ENCODE peak calls at places on chromosomes 4 and X, in six cellular contexts. N is IMR-90, A is mesendoderm, P is mesenchymal stem cell, C is neuronal stem cell, E is H9. F is an unnamed sample.

GRCh38 chr4:7134737-7135388 is 57.5 kb upstream of the SORCS2 start:
- DNase-seq in E (no peak), N (peak), P (no peak), C (no peak), A (no peak), F (no peak)

GRCh38 chr4:95367824-95368223 is 180.9 kb downstream of the UNC5C start:
- DNase-seq in E (no peak), P (no peak), C (no peak), A (no peak), N (no peak), F (no peak)

GRCh38 chrX:41634284-41634683 is 54.5 kb upstream of the GPR34 start:
- DNase-seq in P (peak), N (peak), A (peak), C (no peak), E (no peak), F (no peak)

GRCh38 chrX:40573763-40574162 is 7.0 kb upstream of the ATP6AP2 start:
- DNase-seq in A (peak), N (peak), P (peak), C (no peak), E (peak), F (peak)

GRCh38 chrX:153408221-153408721 is 3.0 kb upstream of the ZFP92 start:
- DNase-seq in C (no peak), E (no peak), N (no peak), A (no peak), P (no peak), F (no peak)

GRCh38 chr4:88613417-88613875 is 21.2 kb downstream of the HERC3 start:
- DNase-seq in P (no peak), A (no peak), E (no peak), C (no peak), N (no peak), F (no peak)

GRCh38 chr4:52376107-52376704 is 282.9 kb downstream of the USP46 start:
- DNase-seq in C (peak), E (no peak), A (peak), P (peak), N (peak), F (no peak)

GRCh38 chrX:645024-645376 is 14.4 kb downstream of the SHOX start:
- DNase-seq in A (peak), P (no peak), E (peak), N (no peak), C (no peak), F (no peak)

GRCh38 chrX:40007746-40008705 is 89.7 kb downstream of the BCOR start:
- DNase-seq in C (no peak), P (no peak), N (no peak), A (no peak), E (peak), F (no peak)

GRCh38 chr4:56986952-56987351 is 8.3 kb downstream of the POLR2B start:
- DNase-seq in N (no peak), C (no peak), P (no peak), A (no peak), E (no peak), F (no peak)

GRCh38 chrX:31139966-31140365 is 68.1 kb upstream of the FTHL17 start:
- DNase-seq in C (no peak), N (no peak), A (no peak), E (no peak), P (peak), F (no peak)

GRCh38 chr4:25402521-25402920 is 25.5 kb downstream of the ANAPC4 start:
- DNase-seq in A (no peak), C (no peak), N (peak), E (no peak), P (no peak), F (no peak)

GRCh38 chr4:89797117-89797516 is 39.8 kb downstream of the SNCA start:
- DNase-seq in E (no peak), N (peak), A (no peak), C (no peak), P (peak), F (no peak)

GRCh38 chr4:96649536-96649935 is 809.6 kb downstream of the PDHA2 start:
- DNase-seq in E (no peak), N (no peak), C (no peak), A (no peak), P (peak), F (no peak)

GRCh38 chr4:98261291-98262271 is at the start of gene RAP1GDS1:
- DNase-seq in C (peak), N (peak), E (peak), P (peak), A (peak), F (no peak)

GRCh38 chr4:72326692-72327632 is 242.1 kb downstream of the ADAMTS3 start:
- DNase-seq in N (peak), C (no peak), E (no peak), A (peak), P (peak), F (no peak)

GRCh38 chr4:32455231-32455630 is 1735.1 kb downstream of the PCDH7 start:
- DNase-seq in N (no peak), A (no peak), E (no peak), P (no peak), C (no peak), F (no peak)

GRCh38 chr4:4719446-4719845 is 140.0 kb upstream of the MSX1 start:
- DNase-seq in E (no peak), A (no peak), N (no peak), C (no peak), P (no peak), F (no peak)

GRCh38 chrX:19740744-19741143 is 146.7 kb downstream of the SH3KBP1 start:
- DNase-seq in P (no peak), E (no peak), C (no peak), A (no peak), N (no peak), F (no peak)

GRCh38 chrX:140817943-140818342 is 108.4 kb downstream of the LINC00632 start:
- DNase-seq in A (peak), C (no peak), E (no peak), N (peak), P (peak), F (no peak)

GRCh38 chr4:96916731-96917130 is 1076.8 kb downstream of the PDHA2 start:
- DNase-seq in C (peak), A (peak), P (no peak), E (peak), N (no peak), F (no peak)

GRCh38 chr4:108536577-108536976 is 83.8 kb upstream of the RPL34 start:
- DNase-seq in C (no peak), A (no peak), P (no peak), E (no peak), N (no peak), F (no peak)

GRCh38 chr4:158870282-158871049 is 101.6 kb downstream of the FNIP2 start:
- DNase-seq in A (peak), E (peak), C (peak), P (no peak), N (no peak), F (peak)

GRCh38 chrX:22424919-22425318 is 152.2 kb downstream of the CBLL2 start:
- DNase-seq in N (no peak), A (no peak), P (no peak), E (no peak), C (no peak), F (no peak)

GRCh38 chr4:120922390-120923200 is at the start of gene PRDM5:
- DNase-seq in P (peak), C (peak), E (peak), N (peak), A (peak), F (peak)

DNA sequence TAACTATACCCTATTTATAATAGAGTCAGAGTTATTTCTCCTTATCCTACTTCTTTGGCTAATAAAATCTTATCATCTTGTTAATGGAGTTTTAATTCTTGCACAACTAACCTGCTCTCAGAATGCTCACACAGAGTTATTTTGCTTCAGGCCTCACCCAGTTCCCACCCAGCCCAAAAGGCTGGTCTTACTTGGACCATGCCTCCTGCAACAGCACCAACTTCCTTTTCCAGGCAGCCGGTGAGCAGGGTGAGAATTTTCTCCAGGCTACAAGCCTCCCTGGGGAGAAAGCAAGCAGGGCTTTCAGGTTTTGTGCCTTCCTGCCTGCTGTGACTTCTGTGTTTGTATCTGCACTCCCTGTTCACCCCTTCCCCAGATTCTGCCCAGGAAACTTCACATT is 29.1 kb upstream of the BANK1 start:
- DNase-seq in P (no peak), C (no peak), E (no peak), A (peak), N (no peak), F (no peak)
- H2BK5ac ChIP-seq in P (no peak), C (no peak), E (no peak), A (no peak), N (no peak), F (no peak)

GRCh38 chr4:168587326-168588125 is 90.7 kb downstream of the PALLD start:
- DNase-seq in E (no peak), P (peak), N (peak), C (no peak), A (peak), F (no peak)
- H2BK5ac ChIP-seq in E (no peak), P (no peak), N (peak), C (no peak), A (no peak), F (no peak)

GRCh38 chr4:186727149-186727976 is 3.7 kb upstream of the FAT1 start:
- DNase-seq in A (peak), N (peak), C (no peak), P (peak), E (no peak), F (no peak)
- H2BK5ac ChIP-seq in A (no peak), N (peak), C (no peak), P (peak), E (no peak), F (peak)

GRCh38 chr4:58553031-58553430 is 1442.8 kb upstream of the IGFBP7 start:
- DNase-seq in C (no peak), P (peak), A (peak), E (no peak), N (no peak), F (no peak)

GRCh38 chr4:58553679-58554078 is 1443.5 kb upstream of the IGFBP7 start:
- DNase-seq in C (no peak), P (peak), E (no peak), A (no peak), N (no peak), F (no peak)

DNA sequence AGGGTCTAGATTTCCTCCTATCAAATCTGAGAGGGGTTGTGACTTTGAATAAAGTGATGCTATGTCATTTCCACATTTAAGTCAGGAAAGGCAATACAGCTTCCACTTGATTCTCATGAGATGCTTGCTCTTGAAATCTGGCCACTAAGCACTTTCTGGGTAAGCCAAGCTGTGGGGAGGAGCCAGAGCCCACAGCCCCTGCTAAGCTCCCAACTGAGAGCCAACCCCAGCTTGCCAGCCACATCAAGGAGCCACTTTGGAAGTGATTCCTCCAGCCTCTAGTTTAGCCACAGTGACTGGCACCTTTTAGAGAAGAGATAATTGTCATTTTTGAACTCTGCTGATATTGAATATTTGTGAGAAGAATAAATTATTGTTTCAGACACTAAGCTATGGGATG is 1441.5 kb upstream of the IGFBP7 start:
- DNase-seq in E (peak), P (no peak), N (no peak), C (no peak), A (peak), F (no peak)
- H2BK5ac ChIP-seq in E (no peak), P (no peak), N (no peak), C (no peak), A (no peak), F (no peak)

GRCh38 chr4:1086011-1086410 is 27.4 kb downstream of the RNF212 start:
- DNase-seq in A (no peak), C (no peak), E (peak), N (no peak), P (no peak), F (no peak)

GRCh38 chr4:1084394-1084793 is 29.0 kb downstream of the RNF212 start:
- DNase-seq in C (no peak), N (no peak), A (no peak), E (no peak), P (no peak), F (no peak)

GRCh38 chr4:1085404-1085799 is 28.0 kb downstream of the RNF212 start:
- DNase-seq in A (no peak), E (no peak), P (no peak), C (no peak), N (no peak), F (no peak)

GRCh38 chr4:1082215-1083182 is 30.9 kb downstream of the RNF212 start:
- DNase-seq in A (no peak), E (peak), N (peak), P (peak), C (no peak), F (no peak)

DNA sequence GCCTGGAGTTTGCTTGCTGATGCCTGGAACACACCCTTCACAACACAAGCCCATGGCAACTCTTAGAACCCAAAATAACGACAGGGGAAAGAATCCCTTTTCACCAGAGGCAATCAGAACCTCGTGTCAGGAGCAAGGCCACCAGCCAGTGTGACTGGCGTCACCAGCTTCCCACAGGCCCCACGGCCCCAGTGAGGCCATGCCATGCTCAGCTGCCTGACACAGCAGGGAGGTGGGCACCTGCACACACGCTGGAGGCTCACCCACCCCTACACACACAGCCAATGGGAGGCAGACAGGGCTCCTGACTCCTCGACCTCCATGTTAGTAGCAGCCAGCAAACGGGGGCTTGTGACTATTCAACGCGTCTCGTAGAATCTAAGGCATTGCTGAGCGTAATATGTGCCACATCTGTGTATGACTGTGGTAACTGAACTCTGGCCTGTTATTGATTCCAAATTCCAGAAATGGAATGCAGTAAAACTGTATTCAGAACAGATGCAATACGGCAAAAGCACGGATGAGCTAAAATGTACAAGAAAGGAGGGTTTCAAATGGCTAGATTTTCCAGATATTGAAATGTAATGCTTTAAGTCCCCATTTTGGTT is 28.5 kb downstream of the RNF212 start:
- DNase-seq in P (no peak), C (no peak), E (peak), A (no peak), N (no peak), F (no peak)
- H2BK5ac ChIP-seq in P (no peak), C (no peak), E (no peak), A (no peak), N (no peak), F (no peak)

DNA sequence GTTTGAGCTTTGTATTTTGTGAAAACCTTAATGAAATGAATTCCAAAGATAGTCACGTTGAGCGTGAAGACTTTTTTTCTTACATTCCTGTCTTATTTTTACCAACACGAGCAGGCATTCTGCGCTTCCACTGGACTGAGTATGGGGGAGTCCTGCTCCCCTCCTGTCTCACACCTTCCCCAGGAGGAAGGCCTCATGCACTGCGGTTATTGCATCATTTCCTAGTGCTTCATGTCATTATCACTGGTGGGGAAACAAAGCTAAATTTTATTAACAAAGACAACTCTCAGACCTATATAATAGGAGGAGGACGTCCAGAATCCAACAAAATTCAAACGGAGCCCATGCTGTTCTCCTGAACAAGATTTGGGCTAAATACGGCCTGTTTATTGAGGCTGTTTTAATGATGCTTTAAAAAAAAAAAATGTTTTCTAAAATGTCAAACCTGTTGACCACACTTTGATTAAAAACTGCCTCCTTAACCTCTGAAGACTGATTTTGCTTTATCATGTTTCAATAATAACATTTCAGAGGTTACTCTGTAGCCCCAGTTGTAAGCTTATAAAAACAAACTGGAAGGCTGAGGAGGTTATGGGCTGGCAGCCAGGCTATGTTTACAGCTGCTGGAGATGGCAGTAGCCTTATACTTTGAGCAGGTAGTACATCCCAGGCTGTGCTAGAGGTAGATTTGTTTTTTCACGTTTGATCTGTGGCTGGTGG is 118.0 kb downstream of the SOWAHB start:
- DNase-seq in E (no peak), A (peak), P (no peak), N (peak), C (no peak), F (no peak)
- H2BK5ac ChIP-seq in E (no peak), A (peak), P (no peak), N (peak), C (no peak), F (peak)

DNA sequence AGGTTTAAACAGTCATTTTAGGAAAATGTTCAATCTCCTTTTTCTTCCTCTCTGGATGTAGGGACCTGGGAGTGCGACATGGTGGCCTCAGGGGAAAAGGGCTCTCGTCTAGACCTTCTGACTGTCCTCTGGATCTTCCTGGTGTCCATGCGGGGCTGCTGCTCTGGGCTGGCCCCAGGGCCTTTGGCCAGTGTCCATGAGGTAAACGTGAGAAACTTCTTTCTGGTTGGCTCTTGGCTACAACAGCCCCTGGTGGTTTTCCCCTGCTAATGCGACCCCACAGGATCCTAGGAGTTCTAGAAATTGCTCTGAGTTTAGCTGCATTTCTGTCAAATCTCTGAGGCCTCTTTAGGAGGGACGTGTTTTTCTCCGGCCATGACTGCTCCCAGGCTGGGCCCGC is 85.7 kb downstream of the MFAP3L start:
- DNase-seq in N (no peak), E (no peak), C (no peak), P (no peak), A (peak), F (no peak)
- H2BK5ac ChIP-seq in N (no peak), E (no peak), C (no peak), P (no peak), A (no peak), F (peak)

GRCh38 chrX:46325312-46325877 is 219.8 kb downstream of the ZNF674 start:
- DNase-seq in E (peak), N (peak), P (peak), C (no peak), A (peak), F (no peak)
- H2BK5ac ChIP-seq in E (peak), N (no peak), P (no peak), C (no peak), A (peak), F (peak)

DNA sequence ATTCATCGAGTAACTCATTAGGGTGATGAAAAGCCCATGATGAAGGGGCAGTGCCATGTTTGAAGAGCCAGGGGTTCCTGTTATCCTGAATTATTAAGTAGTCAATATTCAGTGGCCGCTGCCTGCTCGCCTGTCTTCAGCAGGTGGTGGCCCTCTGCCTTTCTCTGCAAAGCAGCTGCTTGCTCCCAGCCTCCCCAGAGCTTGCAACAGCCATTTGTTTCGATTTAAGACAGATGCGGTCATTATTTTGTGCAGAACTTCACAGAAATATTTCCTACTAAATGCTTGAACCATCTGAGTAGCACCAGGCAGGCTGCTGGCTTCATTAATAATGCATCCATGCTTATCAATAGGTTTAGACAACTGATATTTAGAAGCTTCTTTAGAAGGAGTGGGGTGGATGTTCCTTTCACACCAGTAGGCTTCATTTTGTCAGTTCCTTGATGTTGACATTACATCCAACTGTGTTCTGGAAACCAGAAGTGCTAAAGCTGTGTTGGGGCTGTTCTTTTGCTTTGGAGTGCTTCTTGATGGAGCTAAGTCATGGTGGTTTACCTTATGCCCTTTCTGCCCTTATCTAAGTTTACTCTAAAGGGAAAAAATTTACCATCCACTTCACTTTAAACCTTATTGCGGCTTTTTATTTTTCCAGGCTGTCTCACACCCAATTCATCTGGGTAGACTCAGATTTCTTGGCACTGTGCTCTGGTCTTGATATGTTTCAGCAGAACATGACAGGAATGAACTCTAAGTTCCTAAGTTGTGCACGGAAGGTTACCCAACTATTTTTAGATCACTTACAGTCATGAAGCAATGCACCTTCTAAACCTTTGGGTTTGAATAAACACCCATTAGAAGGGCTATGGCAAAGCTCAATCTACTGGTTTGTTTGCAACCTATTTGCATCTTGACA is 104.5 kb upstream of the TTC29 start:
- DNase-seq in N (peak), E (no peak), A (no peak), P (peak), C (no peak), F (no peak)
- H2BK5ac ChIP-seq in N (peak), E (no peak), A (no peak), P (no peak), C (no peak), F (no peak)

F was measured in H1.